ENCODE peak calls at places on chromosome 22, in seven cellular contexts. One of them, this sample, is unnamed.

GRCh38 chr22:19352766-19353165 is 61.2 kb upstream of the CLTCL1 start:
- DNase-seq in CD4-positive, alpha-beta T cell: no peak
- DNase-seq in AG10803: no peak
- DNase-seq in type B pancreatic cell: peak
- DNase-seq in fibroblast of mammary gland: no peak
- DNase-seq in astrocyte: no peak
- DNase-seq in AG04450: no peak
- DNase-seq in this sample: no peak

GRCh38 chr22:19471572-19471971 is 7.4 kb downstream of the UFD1 start:
- DNase-seq in CD4-positive, alpha-beta T cell: no peak
- DNase-seq in AG10803: no peak
- DNase-seq in type B pancreatic cell: no peak
- DNase-seq in fibroblast of mammary gland: no peak
- DNase-seq in astrocyte: no peak
- DNase-seq in AG04450: no peak
- DNase-seq in this sample: no peak

GRCh38 chr22:17633217-17633997 is 4.9 kb upstream of the ATP6V1E1 start:
- DNase-seq in CD4-positive, alpha-beta T cell: no peak
- DNase-seq in AG10803: peak
- DNase-seq in type B pancreatic cell: no peak
- DNase-seq in fibroblast of mammary gland: peak
- DNase-seq in astrocyte: peak
- DNase-seq in AG04450: peak
- DNase-seq in this sample: peak

GRCh38 chr22:48077699-48078098 is 1315.2 kb downstream of the TBC1D22A start:
- DNase-seq in CD4-positive, alpha-beta T cell: no peak
- DNase-seq in AG10803: no peak
- DNase-seq in type B pancreatic cell: no peak
- DNase-seq in fibroblast of mammary gland: no peak
- DNase-seq in astrocyte: no peak
- DNase-seq in AG04450: no peak
- DNase-seq in this sample: no peak

GRCh38 chr22:19046719-19047609 is 75.2 kb downstream of the DGCR2 start:
- DNase-seq in CD4-positive, alpha-beta T cell: no peak
- DNase-seq in AG10803: no peak
- DNase-seq in type B pancreatic cell: no peak
- DNase-seq in fibroblast of mammary gland: no peak
- DNase-seq in astrocyte: no peak
- DNase-seq in AG04450: no peak
- DNase-seq in this sample: no peak

GRCh38 chr22:45884201-45885067 is 92.5 kb downstream of the WNT7B start:
- DNase-seq in CD4-positive, alpha-beta T cell: no peak
- DNase-seq in AG10803: no peak
- DNase-seq in type B pancreatic cell: peak
- DNase-seq in fibroblast of mammary gland: no peak
- DNase-seq in astrocyte: no peak
- DNase-seq in AG04450: no peak
- DNase-seq in this sample: no peak

GRCh38 chr22:49303061-49303735 is 524.5 kb downstream of the BRD1 start:
- DNase-seq in CD4-positive, alpha-beta T cell: no peak
- DNase-seq in AG10803: no peak
- DNase-seq in type B pancreatic cell: peak
- DNase-seq in fibroblast of mammary gland: no peak
- DNase-seq in astrocyte: no peak
- DNase-seq in AG04450: no peak
- DNase-seq in this sample: no peak

GRCh38 chr22:48071828-48072227 is 1309.4 kb downstream of the TBC1D22A start:
- DNase-seq in CD4-positive, alpha-beta T cell: no peak
- DNase-seq in AG10803: no peak
- DNase-seq in type B pancreatic cell: no peak
- DNase-seq in fibroblast of mammary gland: no peak
- DNase-seq in astrocyte: no peak
- DNase-seq in AG04450: no peak
- DNase-seq in this sample: no peak

GRCh38 chr22:39954584-39955055 is 5.6 kb upstream of the TMA7B start:
- DNase-seq in CD4-positive, alpha-beta T cell: no peak
- DNase-seq in AG10803: peak
- DNase-seq in type B pancreatic cell: no peak
- DNase-seq in fibroblast of mammary gland: peak
- DNase-seq in astrocyte: peak
- DNase-seq in AG04450: peak
- DNase-seq in this sample: peak

GRCh38 chr22:44369241-44369652 is 56.5 kb upstream of the SHISAL1 start:
- DNase-seq in CD4-positive, alpha-beta T cell: no peak
- DNase-seq in AG10803: no peak
- DNase-seq in type B pancreatic cell: no peak
- DNase-seq in fibroblast of mammary gland: no peak
- DNase-seq in astrocyte: no peak
- DNase-seq in AG04450: no peak
- DNase-seq in this sample: no peak

GRCh38 chr22:44224166-44224565 is 43.4 kb downstream of the PARVG start:
- DNase-seq in CD4-positive, alpha-beta T cell: no peak
- DNase-seq in AG10803: no peak
- DNase-seq in type B pancreatic cell: no peak
- DNase-seq in fibroblast of mammary gland: peak
- DNase-seq in astrocyte: no peak
- DNase-seq in AG04450: no peak
- DNase-seq in this sample: peak

GRCh38 chr22:29600846-29601245 is 2.6 kb upstream of the NF2 start:
- DNase-seq in CD4-positive, alpha-beta T cell: no peak
- DNase-seq in AG10803: no peak
- DNase-seq in type B pancreatic cell: no peak
- DNase-seq in fibroblast of mammary gland: no peak
- DNase-seq in astrocyte: no peak
- DNase-seq in AG04450: no peak
- DNase-seq in this sample: no peak

GRCh38 chr22:38138961-38139360 is 28.5 kb upstream of the BAIAP2L2 start:
- DNase-seq in CD4-positive, alpha-beta T cell: no peak
- DNase-seq in AG10803: no peak
- DNase-seq in type B pancreatic cell: no peak
- DNase-seq in fibroblast of mammary gland: no peak
- DNase-seq in astrocyte: no peak
- DNase-seq in AG04450: no peak
- DNase-seq in this sample: no peak

GRCh38 chr22:19103881-19104821 is 18.1 kb downstream of the DGCR2 start:
- DNase-seq in CD4-positive, alpha-beta T cell: no peak
- DNase-seq in AG10803: peak
- DNase-seq in type B pancreatic cell: no peak
- DNase-seq in fibroblast of mammary gland: no peak
- DNase-seq in astrocyte: no peak
- DNase-seq in AG04450: peak
- DNase-seq in this sample: no peak

GRCh38 chr22:43796567-43796966 is 15.5 kb downstream of the EFCAB6 start:
- DNase-seq in CD4-positive, alpha-beta T cell: no peak
- DNase-seq in AG10803: peak
- DNase-seq in type B pancreatic cell: no peak
- DNase-seq in fibroblast of mammary gland: peak
- DNase-seq in astrocyte: peak
- DNase-seq in AG04450: peak
- DNase-seq in this sample: peak

GRCh38 chr22:49205401-49205800 is 622.3 kb downstream of the BRD1 start:
- DNase-seq in CD4-positive, alpha-beta T cell: no peak
- DNase-seq in AG10803: no peak
- DNase-seq in type B pancreatic cell: peak
- DNase-seq in fibroblast of mammary gland: no peak
- DNase-seq in astrocyte: no peak
- DNase-seq in AG04450: no peak
- DNase-seq in this sample: no peak

GRCh38 chr22:17637490-17638181 is 921 bp upstream of the BCL2L13 start:
- DNase-seq in CD4-positive, alpha-beta T cell: no peak
- DNase-seq in AG10803: no peak
- DNase-seq in type B pancreatic cell: no peak
- DNase-seq in fibroblast of mammary gland: no peak
- DNase-seq in astrocyte: no peak
- DNase-seq in AG04450: no peak
- DNase-seq in this sample: no peak

GRCh38 chr22:39634530-39635399 is 64.2 kb downstream of the CACNA1I start:
- DNase-seq in CD4-positive, alpha-beta T cell: no peak
- DNase-seq in AG10803: peak
- DNase-seq in type B pancreatic cell: no peak
- DNase-seq in fibroblast of mammary gland: peak
- DNase-seq in astrocyte: peak
- DNase-seq in AG04450: peak
- DNase-seq in this sample: peak

GRCh38 chr22:29030618-29031235 is 30.9 kb downstream of the C22orf31 start:
- DNase-seq in CD4-positive, alpha-beta T cell: no peak
- DNase-seq in AG10803: peak
- DNase-seq in type B pancreatic cell: peak
- DNase-seq in fibroblast of mammary gland: peak
- DNase-seq in astrocyte: peak
- DNase-seq in AG04450: no peak
- DNase-seq in this sample: peak

GRCh38 chr22:49771266-49772065 is 56.2 kb downstream of the BRD1 start:
- DNase-seq in CD4-positive, alpha-beta T cell: no peak
- DNase-seq in AG10803: no peak
- DNase-seq in type B pancreatic cell: no peak
- DNase-seq in fibroblast of mammary gland: no peak
- DNase-seq in astrocyte: no peak
- DNase-seq in AG04450: no peak
- DNase-seq in this sample: no peak

GRCh38 chr22:27913162-27913741 is 5.8 kb downstream of the PITPNB start:
- DNase-seq in CD4-positive, alpha-beta T cell: no peak
- DNase-seq in AG10803: no peak
- DNase-seq in type B pancreatic cell: no peak
- DNase-seq in fibroblast of mammary gland: no peak
- DNase-seq in astrocyte: no peak
- DNase-seq in AG04450: no peak
- DNase-seq in this sample: no peak

GRCh38 chr22:49011769-49012598 is 815.7 kb downstream of the BRD1 start:
- DNase-seq in CD4-positive, alpha-beta T cell: no peak
- DNase-seq in AG10803: no peak
- DNase-seq in type B pancreatic cell: peak
- DNase-seq in fibroblast of mammary gland: no peak
- DNase-seq in astrocyte: no peak
- DNase-seq in AG04450: no peak
- DNase-seq in this sample: no peak

GRCh38 chr22:48570912-48571311 is 1256.8 kb downstream of the BRD1 start:
- DNase-seq in CD4-positive, alpha-beta T cell: no peak
- DNase-seq in AG10803: no peak
- DNase-seq in type B pancreatic cell: no peak
- DNase-seq in fibroblast of mammary gland: no peak
- DNase-seq in astrocyte: no peak
- DNase-seq in AG04450: no peak
- DNase-seq in this sample: no peak

GRCh38 chr22:44680481-44680894 is 21.5 kb upstream of the PRR5 start:
- DNase-seq in CD4-positive, alpha-beta T cell: no peak
- DNase-seq in AG10803: no peak
- DNase-seq in type B pancreatic cell: no peak
- DNase-seq in fibroblast of mammary gland: no peak
- DNase-seq in astrocyte: no peak
- DNase-seq in AG04450: no peak
- DNase-seq in this sample: no peak

GRCh38 chr22:37681556-37682049 is 4.5 kb upstream of the NOL12 start:
- DNase-seq in CD4-positive, alpha-beta T cell: peak
- DNase-seq in AG10803: peak
- DNase-seq in type B pancreatic cell: peak
- DNase-seq in fibroblast of mammary gland: peak
- DNase-seq in astrocyte: peak
- DNase-seq in AG04450: no peak
- DNase-seq in this sample: peak

GRCh38 chr22:41237707-41238569 is 2.8 kb downstream of the CHADL start:
- DNase-seq in CD4-positive, alpha-beta T cell: peak
- DNase-seq in AG10803: peak
- DNase-seq in type B pancreatic cell: no peak
- DNase-seq in fibroblast of mammary gland: peak
- DNase-seq in astrocyte: no peak
- DNase-seq in AG04450: no peak
- DNase-seq in this sample: peak

DNA sequence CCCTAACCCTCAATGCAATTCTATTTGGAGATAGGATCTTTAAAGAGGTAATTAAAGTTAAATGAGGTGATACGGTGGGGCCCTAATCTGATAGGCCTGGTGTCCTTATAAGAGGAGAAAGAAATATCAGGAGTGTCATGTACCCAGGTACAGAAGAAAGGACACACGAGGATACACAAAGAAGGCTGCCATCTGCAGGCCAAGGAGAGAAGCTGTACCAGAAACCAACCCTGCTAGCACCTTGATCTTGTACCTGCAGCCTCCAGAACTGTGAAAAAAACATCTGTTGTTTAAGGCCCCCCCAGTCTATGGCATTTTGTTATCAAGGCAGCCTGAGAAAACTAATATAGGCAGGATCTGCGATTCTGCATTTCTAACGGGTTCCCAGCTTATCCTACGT is 44.2 kb downstream of the FBXO7 start:
- DNase-seq in CD4-positive, alpha-beta T cell: no peak
- DNase-seq in AG10803: no peak
- DNase-seq in type B pancreatic cell: no peak
- DNase-seq in fibroblast of mammary gland: no peak
- DNase-seq in astrocyte: no peak
- DNase-seq in AG04450: no peak
- DNase-seq in this sample: peak
- TF ChIP-seq CTCF in CD4-positive, alpha-beta T cell: no peak
- TF ChIP-seq CTCF in AG10803: peak
- TF ChIP-seq CTCF in type B pancreatic cell: peak
- TF ChIP-seq CTCF in fibroblast of mammary gland: peak
- TF ChIP-seq CTCF in astrocyte: peak
- TF ChIP-seq CTCF in AG04450: peak
- TF ChIP-seq CTCF in this sample: no peak

GRCh38 chr22:20526628-20527355 is 19.4 kb downstream of the MED15 start:
- DNase-seq in CD4-positive, alpha-beta T cell: no peak
- DNase-seq in AG10803: peak
- DNase-seq in type B pancreatic cell: no peak
- DNase-seq in fibroblast of mammary gland: peak
- DNase-seq in astrocyte: peak
- DNase-seq in AG04450: no peak
- DNase-seq in this sample: peak
- TF ChIP-seq CTCF in CD4-positive, alpha-beta T cell: no peak
- TF ChIP-seq CTCF in AG10803: peak
- TF ChIP-seq CTCF in type B pancreatic cell: no peak
- TF ChIP-seq CTCF in fibroblast of mammary gland: peak
- TF ChIP-seq CTCF in astrocyte: peak
- TF ChIP-seq CTCF in AG04450: peak
- TF ChIP-seq CTCF in this sample: no peak

GRCh38 chr22:30755760-30756124 is 61.1 kb downstream of the OSBP2 start:
- DNase-seq in CD4-positive, alpha-beta T cell: no peak
- DNase-seq in AG10803: no peak
- DNase-seq in type B pancreatic cell: no peak
- DNase-seq in fibroblast of mammary gland: no peak
- DNase-seq in astrocyte: no peak
- DNase-seq in AG04450: no peak
- DNase-seq in this sample: no peak
- TF ChIP-seq CTCF in CD4-positive, alpha-beta T cell: no peak
- TF ChIP-seq CTCF in AG10803: no peak
- TF ChIP-seq CTCF in type B pancreatic cell: peak
- TF ChIP-seq CTCF in fibroblast of mammary gland: no peak
- TF ChIP-seq CTCF in astrocyte: no peak
- TF ChIP-seq CTCF in AG04450: no peak
- TF ChIP-seq CTCF in this sample: no peak

DNA sequence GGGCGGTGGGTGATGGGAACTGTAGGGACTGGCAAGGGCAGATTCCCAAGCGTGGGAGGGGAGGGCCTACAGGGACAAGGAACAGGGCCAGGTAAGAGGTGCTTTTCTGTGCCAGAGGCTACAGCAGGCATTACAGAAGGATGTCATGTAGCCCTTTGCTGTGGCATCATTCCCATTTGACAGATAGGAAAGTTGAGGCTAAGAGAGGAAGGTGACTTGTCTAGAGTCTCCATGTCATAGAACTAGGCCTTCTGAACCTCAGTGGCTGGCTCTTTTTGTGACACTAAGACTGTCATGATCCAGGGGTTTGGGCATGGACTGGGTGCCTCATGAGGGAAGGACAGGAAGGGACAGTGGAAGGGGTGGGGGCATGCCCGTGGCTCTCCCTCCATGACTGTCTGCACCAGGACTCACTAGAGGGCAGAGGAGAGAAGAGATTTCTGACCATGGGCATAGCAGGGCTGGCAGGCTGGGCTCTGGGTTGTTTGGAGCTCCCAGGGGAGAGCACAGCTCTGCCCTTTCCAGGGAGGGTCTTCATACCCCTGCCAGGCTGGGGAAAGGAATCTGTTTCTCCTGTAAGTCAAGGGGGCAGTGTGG is 3.2 kb downstream of the MMP11 start:
- DNase-seq in CD4-positive, alpha-beta T cell: no peak
- DNase-seq in AG10803: no peak
- DNase-seq in type B pancreatic cell: no peak
- DNase-seq in fibroblast of mammary gland: no peak
- DNase-seq in astrocyte: no peak
- DNase-seq in AG04450: no peak
- DNase-seq in this sample: no peak
- TF ChIP-seq CTCF in CD4-positive, alpha-beta T cell: no peak
- TF ChIP-seq CTCF in AG10803: no peak
- TF ChIP-seq CTCF in type B pancreatic cell: no peak
- TF ChIP-seq CTCF in fibroblast of mammary gland: no peak
- TF ChIP-seq CTCF in astrocyte: no peak
- TF ChIP-seq CTCF in AG04450: no peak
- TF ChIP-seq CTCF in this sample: no peak